ENCODE peak calls at places on chromosomes 13 and 19, in nine cellular contexts. C is T47D; Q is GM19239; N is activated CD4-positive, alpha-beta memory T cell treated with anti-CD3 and anti-CD28 coated beads, Interleukin-2, amount 10 ng/mL, durations not matched to agents 7 days and 5 days; L is stimulated activated CD8-positive, alpha-beta memory T cell treated with anti-CD3 and anti-CD28 coated beads, Interleukin-2, amount 100 ng/mL, for 1 hour; P is AG09309; F is substantia nigra; S is T-helper 1 cell; K is activated naive CD8-positive, alpha-beta T cell treated with anti-CD3 and anti-CD28 coated beads for 36 hours. E is an unnamed sample.

GRCh38 chr19:44824758-44825157 is 15.9 kb downstream of the BCAM start:
- DNase-seq in S (no peak), N (no peak), Q (no peak), P (no peak), C (no peak), L (no peak), F (no peak), K (no peak), E (no peak)

GRCh38 chr19:13881231-13881691 is 4.3 kb downstream of the NANOS3 start:
- DNase-seq in S (no peak), F (no peak), L (no peak), P (no peak), K (no peak), Q (no peak), C (no peak), N (peak; percentile 31), E (no peak)

GRCh38 chr19:17020823-17021222 is 5.8 kb downstream of the CPAMD8 start:
- DNase-seq in N (no peak), P (no peak), Q (no peak), S (no peak), L (no peak), F (no peak), K (no peak), C (peak; percentile 93), E (no peak)

GRCh38 chr19:50358483-50359431 is 6.7 kb downstream of the NAPSA start:
- DNase-seq in K (peak; percentile 80), L (peak; percentile 50), C (no peak), N (peak; percentile 82), Q (no peak), P (no peak), S (peak; percentile 65), F (peak; percentile 64), E (peak; percentile 55)

GRCh38 chr19:32172761-32173160 is 172.6 kb upstream of the ZNF507 start:
- DNase-seq in F (no peak), C (no peak), K (no peak), Q (no peak), P (no peak), S (no peak), L (no peak), N (no peak), E (no peak)

GRCh38 chr13:76053181-76053580 is 417.1 kb downstream of the LMO7 start:
- DNase-seq in N (no peak), L (no peak), S (no peak), C (no peak), Q (no peak), F (no peak), K (no peak), P (no peak), E (no peak)

GRCh38 chr13:52827839-52828238 is 20.6 kb downstream of the PCDH8 start:
- DNase-seq in P (no peak), S (no peak), F (no peak), N (no peak), C (no peak), L (no peak), K (no peak), Q (no peak), E (no peak)

GRCh38 chr19:35671818-35672217 is 5.5 kb downstream of the UPK1A start:
- DNase-seq in F (no peak), L (no peak), P (no peak), K (no peak), S (no peak), Q (no peak), N (no peak), C (no peak), E (no peak)

GRCh38 chr19:38559428-38560401 is 58.0 kb downstream of the MAP4K1 start:
- DNase-seq in K (no peak), N (peak; percentile 72), Q (peak; percentile 48), L (no peak), F (no peak), S (no peak), C (no peak), P (no peak), E (no peak)

GRCh38 chr13:67275351-67275989 is 45.3 kb upstream of the PCDH9 start:
- DNase-seq in S (no peak), N (no peak), Q (no peak), C (no peak), F (no peak), P (no peak), L (no peak), K (no peak), E (no peak)

GRCh38 chr13:101626925-101627555 is 174.6 kb downstream of the ITGBL1 start:
- DNase-seq in P (no peak), C (no peak), Q (peak; percentile 9), K (peak; percentile 50), F (no peak), N (peak; percentile 22), L (no peak), S (no peak), E (no peak)

GRCh38 chr19:18122860-18123795 is 25.6 kb downstream of the MAST3 start:
- DNase-seq in L (no peak), N (no peak), C (no peak), S (no peak), P (no peak), F (peak; percentile 15), Q (no peak), K (no peak), E (peak; percentile 32)

GRCh38 chr19:39211731-39212376 is 7.8 kb upstream of the SYCN start:
- DNase-seq in P (no peak), C (no peak), Q (no peak), S (no peak), F (no peak), L (no peak), N (no peak), K (no peak), E (no peak)

GRCh38 chr13:97254809-97255208 is 32.7 kb downstream of the MBNL2 start:
- DNase-seq in N (no peak), F (no peak), P (no peak), K (no peak), L (no peak), Q (no peak), S (no peak), C (no peak), E (no peak)

GRCh38 chr13:39803156-39803555 is 147.7 kb downstream of the COG6 start:
- DNase-seq in L (no peak), K (no peak), Q (no peak), F (no peak), N (no peak), P (no peak), C (no peak), S (no peak), E (no peak)